ENCODE peak calls at places on chromosomes 12 and 14, in four cellular contexts. N, P, G and Y are unnamed samples.

GRCh38 chr12:83473408-83474095 is 786.8 kb downstream of the TMTC2 start:
- ATAC-seq in N (no peak), P (no peak), G (no peak), Y (no peak)

GRCh38 chr14:45114327-45114726 is 20.0 kb downstream of the FKBP3 start:
- ATAC-seq in N (no peak), P (no peak), G (no peak), Y (no peak)

GRCh38 chr12:53328043-53328435 is 6.6 kb upstream of the AAAS start:
- ATAC-seq in N (no peak), P (no peak), G (no peak), Y (no peak)

GRCh38 chr12:92349635-92350034 is 204.0 kb upstream of the BTG1 start:
- ATAC-seq in N (no peak), P (no peak), G (no peak), Y (no peak)

GRCh38 chr14:74892745-74893144 is 11.0 kb downstream of the DLST start:
- ATAC-seq in N (no peak), P (no peak), G (no peak), Y (no peak)

GRCh38 chr12:68572650-68573049 is 38.0 kb upstream of the RAP1B start:
- ATAC-seq in N (no peak), P (no peak), G (no peak), Y (no peak)

GRCh38 chr12:48054955-48055821 is 50.7 kb downstream of the SENP1 start:
- ATAC-seq in N (no peak), P (no peak), G (no peak), Y (no peak)

GRCh38 chr12:9669534-9669933 is at the start of gene CLEC2D:
- ATAC-seq in N (no peak), P (no peak), G (no peak), Y (no peak)